ENCODE peak calls at places on chromosomes 3 and 15, in six cellular contexts. Z is HepG2, X is K562, F is A549, E is GM12878, C is upper lobe of left lung. K is an unnamed sample.

GRCh38 chr3:138065939-138066338 is 49.5 kb downstream of the DZIP1L start:
- ATAC-seq in Z (no peak), X (no peak), F (no peak), E (peak; percentile 4), C (no peak), K (no peak)

GRCh38 chr3:143236226-143236964 is 116.8 kb downstream of the CHST2 start:
- ATAC-seq in Z (no peak), X (no peak), F (no peak), E (peak; percentile 93), C (no peak), K (no peak)

GRCh38 chr3:66997560-66998074 is 490 bp upstream of the KBTBD8 start:
- ATAC-seq in Z (no peak), X (peak; percentile 34), F (no peak), E (no peak), C (no peak), K (no peak)

GRCh38 chr3:100941451-100941850 is 51.8 kb downstream of the ABI3BP start:
- ATAC-seq in Z (no peak), X (no peak), F (no peak), E (no peak), C (no peak), K (no peak)

GRCh38 chr3:134300520-134300919 is 49.9 kb upstream of the RYK start:
- ATAC-seq in Z (peak; percentile 98), X (peak; percentile 80), F (peak; percentile 90), E (peak; percentile 31), C (peak; percentile 58), K (no peak)

GRCh38 chr3:49358884-49359225 is 702 bp upstream of the GPX1 start:
- ATAC-seq in Z (peak; percentile 59), X (no peak), F (peak; percentile 29), E (peak; percentile 29), C (no peak), K (no peak)

GRCh38 chr3:189166334-189166733 is 5.4 kb upstream of the TPRG1 start:
- ATAC-seq in Z (no peak), X (no peak), F (no peak), E (no peak), C (peak; percentile 35), K (no peak)

GRCh38 chr15:56199038-56199437 is 44.6 kb downstream of the RFX7 start:
- ATAC-seq in Z (no peak), X (no peak), F (no peak), E (peak; percentile 84), C (no peak), K (no peak)

GRCh38 chr3:139434764-139435291 is 41.5 kb downstream of the RBP2 start:
- ATAC-seq in Z (no peak), X (no peak), F (no peak), E (no peak), C (no peak), K (peak; percentile 70)

GRCh38 chr15:70014860-70015490 is 82.7 kb downstream of the TLE3 start:
- ATAC-seq in Z (peak; percentile 41), X (peak; percentile 41), F (no peak), E (peak; percentile 89), C (no peak), K (no peak)

GRCh38 chr15:83248151-83248851 is 36.2 kb downstream of the BNC1 start:
- ATAC-seq in Z (peak; percentile 69), X (peak; percentile 85), F (peak; percentile 93), E (peak; percentile 85), C (no peak), K (no peak)

GRCh38 chr15:74200394-74200793 is 2.2 kb downstream of the STRA6 start:
- ATAC-seq in Z (no peak), X (no peak), F (peak; percentile 20), E (peak; percentile 50), C (no peak), K (peak; percentile 56)

GRCh38 chr15:35648941-35649340 is 103.0 kb upstream of the DPH6 start:
- ATAC-seq in Z (no peak), X (no peak), F (no peak), E (no peak), C (no peak), K (no peak)

GRCh38 chr3:62414786-62415185 is 41.4 kb upstream of the FEZF2 start:
- ATAC-seq in Z (no peak), X (no peak), F (no peak), E (no peak), C (no peak), K (no peak)

GRCh38 chr15:76011611-76012010 is 613 bp downstream of the NRG4 start:
- ATAC-seq in Z (no peak), X (peak; percentile 59), F (peak; percentile 69), E (no peak), C (no peak), K (no peak)

GRCh38 chr15:78506971-78507830 is at the start of gene HYKK:
- ATAC-seq in Z (peak; percentile 97), X (peak; percentile 99), F (peak; percentile 97), E (peak; percentile 93), C (peak; percentile 98), K (peak; percentile 98)

GRCh38 chr3:101123084-101123483 is 129.9 kb upstream of the ABI3BP start:
- ATAC-seq in Z (no peak), X (no peak), F (no peak), E (no peak), C (no peak), K (no peak)

GRCh38 chr3:152258448-152259302 is 10.1 kb upstream of the MBNL1 start:
- ATAC-seq in Z (peak; percentile 98), X (peak; percentile 69), F (peak; percentile 95), E (peak; percentile 75), C (peak; percentile 90), K (peak; percentile 89)
- TF ChIP-seq EP300 in Z (peak; percentile 80), X (no peak), F (peak; percentile 60), E (no peak), C (peak; percentile 38), K (no peak)

GRCh38 chr3:10193692-10194327 is 29.1 kb downstream of the IRAK2 start:
- ATAC-seq in Z (no peak), X (peak; percentile 38), F (no peak), E (peak; percentile 4), C (no peak), K (no peak)
- H3K4me1 ChIP-seq in Z (peaks cover 67% of the 10 kb centered on the region), X (peaks cover 66% of the 10 kb centered on the region), F (peaks cover 83% of the 10 kb centered on the region), E (peaks cover 80% of the 10 kb centered on the region), C (peaks cover 78% of the 10 kb centered on the region), K (peaks cover 79% of the 10 kb centered on the region)

DNA sequence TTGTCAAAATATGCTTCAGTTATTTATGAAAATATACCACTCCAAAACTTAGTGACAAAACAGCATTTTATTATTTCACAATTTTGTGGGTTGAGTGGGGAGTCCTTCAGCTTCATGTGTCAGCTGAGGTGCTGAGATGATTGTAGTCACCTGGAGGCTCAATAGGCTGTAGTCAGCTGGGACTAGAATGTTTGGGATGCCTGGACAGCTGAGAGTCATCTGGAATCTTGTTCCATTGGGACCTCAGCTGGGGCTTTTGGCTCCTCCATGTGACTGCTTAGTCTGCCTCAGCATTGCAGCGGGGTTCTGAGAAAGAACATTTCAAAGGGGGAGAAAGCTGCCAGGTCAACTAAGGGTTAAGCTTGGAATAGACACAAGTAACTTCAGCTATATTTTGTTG is 13.4 kb downstream of the STT3B start:
- ATAC-seq in Z (no peak), X (no peak), F (no peak), E (peak; percentile 34), C (peak; percentile 40), K (peak; percentile 69)
- TF ChIP-seq CTCF in Z (no peak), X (no peak), F (no peak), E (no peak), C (no peak), K (no peak)

GRCh38 chr3:53160660-53161344 is at the start of gene PRKCD:
- ATAC-seq in Z (peak; percentile 74), X (peak; percentile 83), F (peak; percentile 92), E (peak; percentile 74), C (peak; percentile 83), K (peak; percentile 91)
- TF ChIP-seq EP300 in Z (no peak), X (no peak), F (no peak), E (no peak), C (no peak), K (no peak)

GRCh38 chr15:72118400-72118978 is at the start of gene SENP8:
- ATAC-seq in Z (peak; percentile 63), X (peak; percentile 74), F (peak; percentile 67), E (peak; percentile 62), C (peak; percentile 86), K (peak; percentile 67)
- H3K4me1 ChIP-seq in Z (peaks cover 26% of the 10 kb centered on the region), X (peaks cover 17% of the 10 kb centered on the region), F (peaks cover 25% of the 10 kb centered on the region), E (peaks cover 8% of the 10 kb centered on the region), C (peaks cover 20% of the 10 kb centered on the region), K (peaks cover 41% of the 10 kb centered on the region)

K was measured in gastroesophageal sphincter.